ENCODE peak calls at places on chromosomes 3 and 15, in eight cellular contexts. One of them, this sample, is unnamed.

GRCh38 chr3:188402229-188402628 is 248.3 kb downstream of the LPP start:
- DNase-seq in breast epithelium: no peak
- DNase-seq in endothelial cell of umbilical vein: no peak
- DNase-seq in tibial nerve: no peak
- DNase-seq in neural progenitor cell: no peak
- DNase-seq in ovary: no peak
- DNase-seq in neuronal stem cell: no peak
- DNase-seq in sigmoid colon: no peak
- DNase-seq in this sample: no peak

GRCh38 chr3:126360714-126361060 is 3.5 kb upstream of the KLF15 start:
- DNase-seq in ovary: no peak
- DNase-seq in neural progenitor cell: no peak
- DNase-seq in sigmoid colon: no peak
- DNase-seq in tibial nerve: no peak
- DNase-seq in breast epithelium: no peak
- DNase-seq in endothelial cell of umbilical vein: no peak
- DNase-seq in neuronal stem cell: no peak
- DNase-seq in this sample: no peak

GRCh38 chr3:113736548-113737089 is 9.4 kb downstream of the NAA50 start:
- DNase-seq in endothelial cell of umbilical vein: peak; percentile 79
- DNase-seq in neuronal stem cell: peak; percentile 33
- DNase-seq in ovary: peak; percentile 32
- DNase-seq in sigmoid colon: no peak
- DNase-seq in neural progenitor cell: peak; percentile 45
- DNase-seq in breast epithelium: no peak
- DNase-seq in tibial nerve: no peak
- DNase-seq in this sample: peak; percentile 17

GRCh38 chr15:51579012-51579411 is 43.6 kb downstream of the DMXL2 start:
- DNase-seq in ovary: no peak
- DNase-seq in endothelial cell of umbilical vein: no peak
- DNase-seq in neural progenitor cell: no peak
- DNase-seq in sigmoid colon: no peak
- DNase-seq in tibial nerve: no peak
- DNase-seq in neuronal stem cell: no peak
- DNase-seq in breast epithelium: no peak
- DNase-seq in this sample: no peak

GRCh38 chr3:33144433-33144832 is 30.6 kb downstream of the CRTAP start:
- DNase-seq in tibial nerve: no peak
- DNase-seq in endothelial cell of umbilical vein: no peak
- DNase-seq in ovary: no peak
- DNase-seq in neuronal stem cell: no peak
- DNase-seq in breast epithelium: no peak
- DNase-seq in sigmoid colon: no peak
- DNase-seq in neural progenitor cell: peak; percentile 69
- DNase-seq in this sample: peak; percentile 75

GRCh38 chr3:184005981-184006507 is 11.6 kb downstream of the ABCC5 start:
- DNase-seq in endothelial cell of umbilical vein: peak; percentile 69
- DNase-seq in neural progenitor cell: no peak
- DNase-seq in sigmoid colon: peak; percentile 68
- DNase-seq in ovary: peak; percentile 23
- DNase-seq in breast epithelium: peak; percentile 52
- DNase-seq in neuronal stem cell: no peak
- DNase-seq in tibial nerve: peak; percentile 38
- DNase-seq in this sample: peak; percentile 54

GRCh38 chr3:53109822-53110771 is 20.1 kb downstream of the RFT1 start:
- DNase-seq in endothelial cell of umbilical vein: peak; percentile 19
- DNase-seq in neuronal stem cell: no peak
- DNase-seq in neural progenitor cell: peak; percentile 59
- DNase-seq in breast epithelium: peak; percentile 44
- DNase-seq in tibial nerve: peak; percentile 27
- DNase-seq in ovary: peak; percentile 74
- DNase-seq in sigmoid colon: peak; percentile 91
- DNase-seq in this sample: peak; percentile 72

GRCh38 chr3:126147932-126148683 is 32.3 kb downstream of the ALDH1L1 start:
- DNase-seq in ovary: no peak
- DNase-seq in tibial nerve: no peak
- DNase-seq in sigmoid colon: no peak
- DNase-seq in neuronal stem cell: no peak
- DNase-seq in endothelial cell of umbilical vein: no peak
- DNase-seq in breast epithelium: peak; percentile 13
- DNase-seq in neural progenitor cell: no peak
- DNase-seq in this sample: peak; percentile 7

GRCh38 chr3:132135628-132136333 is 101.0 kb upstream of the CPNE4 start:
- DNase-seq in tibial nerve: no peak
- DNase-seq in breast epithelium: no peak
- DNase-seq in endothelial cell of umbilical vein: peak; percentile 75
- DNase-seq in neural progenitor cell: peak; percentile 20
- DNase-seq in ovary: no peak
- DNase-seq in sigmoid colon: no peak
- DNase-seq in neuronal stem cell: peak; percentile 14
- DNase-seq in this sample: peak; percentile 23

GRCh38 chr3:149277338-149277813 is 55.7 kb upstream of the CP start:
- DNase-seq in sigmoid colon: no peak
- DNase-seq in neuronal stem cell: no peak
- DNase-seq in ovary: no peak
- DNase-seq in breast epithelium: no peak
- DNase-seq in neural progenitor cell: no peak
- DNase-seq in tibial nerve: no peak
- DNase-seq in endothelial cell of umbilical vein: peak; percentile 89
- DNase-seq in this sample: no peak

GRCh38 chr15:55586808-55587207 is 1.3 kb downstream of the PYGO1 start:
- DNase-seq in sigmoid colon: no peak
- DNase-seq in breast epithelium: no peak
- DNase-seq in tibial nerve: no peak
- DNase-seq in ovary: no peak
- DNase-seq in neural progenitor cell: no peak
- DNase-seq in endothelial cell of umbilical vein: no peak
- DNase-seq in neuronal stem cell: no peak
- DNase-seq in this sample: no peak

GRCh38 chr15:44647036-44647435 is 16.4 kb downstream of the SPG11 start:
- DNase-seq in endothelial cell of umbilical vein: no peak
- DNase-seq in breast epithelium: no peak
- DNase-seq in ovary: no peak
- DNase-seq in sigmoid colon: no peak
- DNase-seq in tibial nerve: no peak
- DNase-seq in neuronal stem cell: no peak
- DNase-seq in neural progenitor cell: no peak
- DNase-seq in this sample: no peak

GRCh38 chr3:39471652-39472051 is 4.2 kb downstream of the MOBP start:
- DNase-seq in neural progenitor cell: no peak
- DNase-seq in neuronal stem cell: no peak
- DNase-seq in sigmoid colon: no peak
- DNase-seq in breast epithelium: no peak
- DNase-seq in endothelial cell of umbilical vein: no peak
- DNase-seq in tibial nerve: no peak
- DNase-seq in ovary: no peak
- DNase-seq in this sample: no peak

GRCh38 chr3:100463002-100463401 is 29.4 kb upstream of the TMEM45A start:
- DNase-seq in ovary: no peak
- DNase-seq in breast epithelium: no peak
- DNase-seq in neuronal stem cell: peak; percentile 39
- DNase-seq in tibial nerve: peak; percentile 51
- DNase-seq in neural progenitor cell: peak; percentile 71
- DNase-seq in endothelial cell of umbilical vein: peak; percentile 52
- DNase-seq in sigmoid colon: no peak
- DNase-seq in this sample: peak; percentile 67

GRCh38 chr3:128438488-128439072 is 28.1 kb downstream of the DNAJB8 start:
- DNase-seq in neural progenitor cell: peak; percentile 48
- DNase-seq in sigmoid colon: no peak
- DNase-seq in ovary: no peak
- DNase-seq in endothelial cell of umbilical vein: no peak
- DNase-seq in breast epithelium: no peak
- DNase-seq in tibial nerve: no peak
- DNase-seq in neuronal stem cell: no peak
- DNase-seq in this sample: peak; percentile 89

GRCh38 chr15:81189583-81190283 is 6.9 kb upstream of the IL16 start:
- DNase-seq in sigmoid colon: peak; percentile 89
- DNase-seq in tibial nerve: peak; percentile 61
- DNase-seq in endothelial cell of umbilical vein: no peak
- DNase-seq in neural progenitor cell: no peak
- DNase-seq in neuronal stem cell: no peak
- DNase-seq in breast epithelium: peak; percentile 74
- DNase-seq in ovary: no peak
- DNase-seq in this sample: no peak

GRCh38 chr3:46019707-46020106 is 7.6 kb downstream of the XCR1 start:
- DNase-seq in sigmoid colon: no peak
- DNase-seq in neuronal stem cell: no peak
- DNase-seq in ovary: no peak
- DNase-seq in tibial nerve: no peak
- DNase-seq in breast epithelium: no peak
- DNase-seq in endothelial cell of umbilical vein: no peak
- DNase-seq in neural progenitor cell: no peak
- DNase-seq in this sample: no peak

DNA sequence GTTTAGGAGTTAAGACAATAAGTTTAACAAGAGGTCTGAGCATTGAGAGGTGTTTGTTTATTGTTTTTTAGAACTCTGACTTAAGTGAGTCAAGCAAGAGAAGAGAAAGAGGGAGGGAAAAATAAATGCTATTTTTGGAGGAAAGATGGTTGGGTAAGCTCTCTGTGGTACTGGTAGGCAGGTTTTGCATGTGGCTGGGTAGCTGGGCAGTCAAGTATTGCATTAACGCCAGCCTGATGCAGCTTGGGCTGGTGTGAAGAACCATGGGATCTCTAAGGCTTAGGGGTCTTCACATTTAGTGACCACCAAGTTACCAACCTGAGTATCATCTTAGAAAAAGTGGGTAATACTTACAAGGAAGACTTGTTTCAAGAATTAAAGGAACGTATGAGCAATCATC is 534.5 kb upstream of the SEMA6D start:
- DNase-seq in neuronal stem cell: no peak
- DNase-seq in endothelial cell of umbilical vein: no peak
- DNase-seq in ovary: no peak
- DNase-seq in sigmoid colon: no peak
- DNase-seq in breast epithelium: no peak
- DNase-seq in tibial nerve: no peak
- DNase-seq in neural progenitor cell: no peak
- DNase-seq in this sample: no peak
- H3K27me3 ChIP-seq in neuronal stem cell: peaks cover 46% of the 10 kb centered on the region
- H3K27me3 ChIP-seq in endothelial cell of umbilical vein: no peaks in the 10 kb centered on the region
- H3K27me3 ChIP-seq in ovary: no peaks in the 10 kb centered on the region
- H3K27me3 ChIP-seq in sigmoid colon: peaks cover 14% of the 10 kb centered on the region
- H3K27me3 ChIP-seq in breast epithelium: no peaks in the 10 kb centered on the region
- H3K27me3 ChIP-seq in tibial nerve: peaks cover 48% of the 10 kb centered on the region
- H3K27me3 ChIP-seq in neural progenitor cell: peaks cover 58% of the 10 kb centered on the region
- H3K27me3 ChIP-seq in this sample: peaks cover 59% of the 10 kb centered on the region

GRCh38 chr15:64847448-64847847 is 5.7 kb downstream of the PLEKHO2 start:
- DNase-seq in neural progenitor cell: no peak
- DNase-seq in tibial nerve: no peak
- DNase-seq in ovary: no peak
- DNase-seq in breast epithelium: no peak
- DNase-seq in endothelial cell of umbilical vein: no peak
- DNase-seq in sigmoid colon: peak; percentile 69
- DNase-seq in neuronal stem cell: no peak
- DNase-seq in this sample: no peak

GRCh38 chr15:64847016-64847415 is 5.3 kb downstream of the PLEKHO2 start:
- DNase-seq in tibial nerve: no peak
- DNase-seq in neuronal stem cell: no peak
- DNase-seq in sigmoid colon: peak; percentile 53
- DNase-seq in ovary: no peak
- DNase-seq in endothelial cell of umbilical vein: no peak
- DNase-seq in neural progenitor cell: peak; percentile 1
- DNase-seq in breast epithelium: no peak
- DNase-seq in this sample: no peak

GRCh38 chr15:64845183-64845611 is 3.5 kb downstream of the PLEKHO2 start:
- DNase-seq in sigmoid colon: peak; percentile 81
- DNase-seq in endothelial cell of umbilical vein: peak; percentile 53
- DNase-seq in neural progenitor cell: peak; percentile 7
- DNase-seq in neuronal stem cell: no peak
- DNase-seq in breast epithelium: peak; percentile 27
- DNase-seq in ovary: peak; percentile 57
- DNase-seq in tibial nerve: peak; percentile 53
- DNase-seq in this sample: peak; percentile 43

GRCh38 chr15:64845826-64846225 is 4.1 kb downstream of the PLEKHO2 start:
- DNase-seq in neuronal stem cell: no peak
- DNase-seq in tibial nerve: no peak
- DNase-seq in endothelial cell of umbilical vein: no peak
- DNase-seq in ovary: no peak
- DNase-seq in sigmoid colon: peak; percentile 63
- DNase-seq in breast epithelium: no peak
- DNase-seq in neural progenitor cell: no peak
- DNase-seq in this sample: no peak

GRCh38 chr15:64846246-64846645 is 4.5 kb downstream of the PLEKHO2 start:
- DNase-seq in neuronal stem cell: no peak
- DNase-seq in sigmoid colon: peak; percentile 59
- DNase-seq in endothelial cell of umbilical vein: no peak
- DNase-seq in neural progenitor cell: no peak
- DNase-seq in tibial nerve: no peak
- DNase-seq in breast epithelium: no peak
- DNase-seq in ovary: no peak
- DNase-seq in this sample: no peak
- H3K4me3 ChIP-seq in neuronal stem cell: no peak overlapping the region
- H3K4me3 ChIP-seq in sigmoid colon: no peak overlapping the region
- H3K4me3 ChIP-seq in endothelial cell of umbilical vein: no peak overlapping the region
- H3K4me3 ChIP-seq in neural progenitor cell: no peak overlapping the region
- H3K4me3 ChIP-seq in tibial nerve: no peak overlapping the region
- H3K4me3 ChIP-seq in breast epithelium: no peak overlapping the region
- H3K4me3 ChIP-seq in ovary: no peak overlapping the region
- H3K4me3 ChIP-seq in this sample: no peak overlapping the region

DNA sequence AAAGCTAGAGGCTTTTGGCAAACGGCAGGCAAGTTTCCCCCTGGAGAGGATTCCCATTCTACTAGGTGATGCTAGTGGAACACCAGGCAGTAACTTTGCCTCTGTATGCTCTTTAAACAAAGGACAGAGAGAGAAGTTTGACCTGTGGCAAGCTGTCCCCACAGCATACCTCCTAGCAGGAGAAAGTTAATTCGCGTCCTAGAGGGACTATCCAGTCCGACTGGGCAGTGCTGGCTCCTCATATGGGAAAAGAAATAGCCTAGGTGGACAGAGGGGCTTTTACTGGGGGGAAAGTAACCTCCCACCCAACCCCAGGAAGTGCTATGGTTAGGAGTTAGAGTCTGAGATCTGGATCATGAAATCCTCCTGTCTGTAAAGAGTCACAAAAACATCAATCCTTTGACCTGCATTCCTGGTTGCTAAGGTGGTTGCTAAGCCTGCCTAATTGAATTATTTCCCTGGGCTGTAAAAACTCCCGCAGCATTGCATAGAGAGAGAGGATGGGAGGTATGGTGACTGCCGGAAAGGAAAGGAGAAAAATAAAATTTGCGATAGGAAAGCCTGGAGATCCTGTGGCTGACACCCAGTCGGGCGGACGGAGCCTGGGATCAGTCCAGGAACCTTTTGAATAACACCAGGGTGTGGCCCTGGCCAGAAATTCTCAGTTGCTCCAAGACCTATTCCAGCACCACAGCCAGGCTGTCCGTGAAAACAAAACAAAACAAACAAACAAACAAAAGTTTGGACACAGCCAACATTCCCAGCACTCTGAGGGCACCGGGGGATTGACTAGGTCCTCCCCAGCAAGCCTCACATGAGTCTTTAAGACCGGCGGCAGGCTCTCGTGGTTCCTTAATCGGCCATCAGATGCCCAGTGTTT is 67.7 kb upstream of the ATP11B start:
- DNase-seq in endothelial cell of umbilical vein: no peak
- DNase-seq in ovary: no peak
- DNase-seq in sigmoid colon: no peak
- DNase-seq in neuronal stem cell: peak; percentile 59
- DNase-seq in neural progenitor cell: peak; percentile 76
- DNase-seq in breast epithelium: no peak
- DNase-seq in tibial nerve: no peak
- DNase-seq in this sample: peak; percentile 35
- H3K36me3 ChIP-seq in endothelial cell of umbilical vein: no peaks in the 10 kb centered on the region
- H3K36me3 ChIP-seq in ovary: no peaks in the 10 kb centered on the region
- H3K36me3 ChIP-seq in sigmoid colon: no peaks in the 10 kb centered on the region
- H3K36me3 ChIP-seq in neuronal stem cell: no peaks in the 10 kb centered on the region
- H3K36me3 ChIP-seq in neural progenitor cell: no peaks in the 10 kb centered on the region
- H3K36me3 ChIP-seq in breast epithelium: no peaks in the 10 kb centered on the region
- H3K36me3 ChIP-seq in tibial nerve: no peaks in the 10 kb centered on the region
- H3K36me3 ChIP-seq in this sample: no peaks in the 10 kb centered on the region

GRCh38 chr15:59904450-59904979 is 99.6 kb upstream of the FOXB1 start:
- DNase-seq in breast epithelium: no peak
- DNase-seq in tibial nerve: no peak
- DNase-seq in neural progenitor cell: no peak
- DNase-seq in ovary: no peak
- DNase-seq in neuronal stem cell: no peak
- DNase-seq in sigmoid colon: no peak
- DNase-seq in endothelial cell of umbilical vein: no peak
- DNase-seq in this sample: no peak
- H3K27me3 ChIP-seq in breast epithelium: no peaks in the 10 kb centered on the region
- H3K27me3 ChIP-seq in tibial nerve: peaks cover 26% of the 10 kb centered on the region
- H3K27me3 ChIP-seq in neural progenitor cell: no peaks in the 10 kb centered on the region
- H3K27me3 ChIP-seq in ovary: no peaks in the 10 kb centered on the region
- H3K27me3 ChIP-seq in neuronal stem cell: peaks cover 3% of the 10 kb centered on the region
- H3K27me3 ChIP-seq in sigmoid colon: no peaks in the 10 kb centered on the region
- H3K27me3 ChIP-seq in endothelial cell of umbilical vein: peaks cover 3% of the 10 kb centered on the region
- H3K27me3 ChIP-seq in this sample: no peaks in the 10 kb centered on the region